ENCODE peak calls at places on chromosomes 1 and 21, in six cellular contexts. One of them, this sample, is unnamed.

GRCh38 chr1:214900590-214900989 is 181.9 kb upstream of the KCNK2 start:
- DNase-seq in HepG2: no peak
- DNase-seq in HCT116: no peak
- DNase-seq in Panc1: no peak
- DNase-seq in H1: no peak
- DNase-seq in K562: no peak
- DNase-seq in this sample: no peak

GRCh38 chr1:36306210-36306901 is at the start of gene SH3D21:
- DNase-seq in HCT116: no peak
- DNase-seq in HepG2: peak; percentile 67
- DNase-seq in K562: peak; percentile 38
- DNase-seq in H1: peak; percentile 65
- DNase-seq in Panc1: no peak
- DNase-seq in this sample: no peak

GRCh38 chr1:40575336-40575735 is 43.9 kb downstream of the ZNF684 start:
- DNase-seq in H1: no peak
- DNase-seq in HepG2: no peak
- DNase-seq in HCT116: no peak
- DNase-seq in Panc1: no peak
- DNase-seq in K562: no peak
- DNase-seq in this sample: no peak

GRCh38 chr1:185969524-185969991 is 235.4 kb downstream of the HMCN1 start:
- DNase-seq in Panc1: no peak
- DNase-seq in H1: no peak
- DNase-seq in K562: no peak
- DNase-seq in HepG2: no peak
- DNase-seq in HCT116: no peak
- DNase-seq in this sample: no peak

GRCh38 chr21:41170442-41170841 is 2.5 kb downstream of the BACE2 start:
- DNase-seq in Panc1: peak; percentile 8
- DNase-seq in H1: no peak
- DNase-seq in HepG2: peak; percentile 29
- DNase-seq in K562: peak; percentile 58
- DNase-seq in HCT116: no peak
- DNase-seq in this sample: no peak

GRCh38 chr1:18874600-18874999 is 15.1 kb upstream of the TAS1R2 start:
- DNase-seq in Panc1: no peak
- DNase-seq in HepG2: no peak
- DNase-seq in H1: no peak
- DNase-seq in K562: no peak
- DNase-seq in HCT116: no peak
- DNase-seq in this sample: no peak

GRCh38 chr21:39036581-39036980 is 146.7 kb downstream of the PSMG1 start:
- DNase-seq in K562: no peak
- DNase-seq in H1: no peak
- DNase-seq in HCT116: no peak
- DNase-seq in HepG2: no peak
- DNase-seq in Panc1: no peak
- DNase-seq in this sample: no peak

GRCh38 chr1:92623187-92623778 is 136.6 kb upstream of the GFI1 start:
- DNase-seq in HepG2: peak; percentile 10
- DNase-seq in H1: no peak
- DNase-seq in K562: no peak
- DNase-seq in Panc1: no peak
- DNase-seq in HCT116: peak; percentile 1
- DNase-seq in this sample: no peak

GRCh38 chr1:65264197-65264929 is 45.0 kb upstream of the DNAJC6 start:
- DNase-seq in Panc1: no peak
- DNase-seq in HepG2: no peak
- DNase-seq in H1: no peak
- DNase-seq in HCT116: no peak
- DNase-seq in K562: no peak
- DNase-seq in this sample: no peak

GRCh38 chr1:246577720-246578106 is 11.5 kb downstream of the CNST start:
- DNase-seq in K562: no peak
- DNase-seq in Panc1: no peak
- DNase-seq in H1: no peak
- DNase-seq in HCT116: no peak
- DNase-seq in HepG2: no peak
- DNase-seq in this sample: no peak

GRCh38 chr1:239574112-239574511 is 187.7 kb downstream of the CHRM3 start:
- DNase-seq in K562: no peak
- DNase-seq in H1: no peak
- DNase-seq in HepG2: no peak
- DNase-seq in HCT116: no peak
- DNase-seq in Panc1: no peak
- DNase-seq in this sample: no peak

GRCh38 chr1:224565186-224565585 is 50.9 kb upstream of the CNIH3 start:
- DNase-seq in HepG2: peak; percentile 25
- DNase-seq in HCT116: peak; percentile 71
- DNase-seq in Panc1: peak; percentile 83
- DNase-seq in H1: no peak
- DNase-seq in K562: no peak
- DNase-seq in this sample: no peak

GRCh38 chr1:109636201-109636952 is 16.7 kb downstream of the AMPD2 start:
- DNase-seq in Panc1: no peak
- DNase-seq in K562: peak; percentile 48
- DNase-seq in HCT116: no peak
- DNase-seq in HepG2: peak; percentile 46
- DNase-seq in H1: no peak
- DNase-seq in this sample: no peak

GRCh38 chr1:167562697-167563096 is 9.1 kb upstream of the CREG1 start:
- DNase-seq in K562: no peak
- DNase-seq in H1: no peak
- DNase-seq in HCT116: no peak
- DNase-seq in Panc1: no peak
- DNase-seq in HepG2: no peak
- DNase-seq in this sample: no peak

GRCh38 chr1:229318056-229318455 is 24.8 kb downstream of the CCSAP start:
- DNase-seq in K562: no peak
- DNase-seq in HepG2: no peak
- DNase-seq in H1: no peak
- DNase-seq in Panc1: no peak
- DNase-seq in HCT116: no peak
- DNase-seq in this sample: no peak

GRCh38 chr1:110011527-110012041 is 22.8 kb upstream of the STRIP1 start:
- DNase-seq in Panc1: no peak
- DNase-seq in H1: no peak
- DNase-seq in HepG2: peak; percentile 36
- DNase-seq in HCT116: peak; percentile 39
- DNase-seq in K562: peak; percentile 56
- DNase-seq in this sample: peak; percentile 84

GRCh38 chr1:161206411-161207140 is 4.4 kb downstream of the NDUFS2 start:
- DNase-seq in K562: no peak
- DNase-seq in H1: no peak
- DNase-seq in HepG2: no peak
- DNase-seq in Panc1: no peak
- DNase-seq in HCT116: no peak
- DNase-seq in this sample: no peak

GRCh38 chr1:161209790-161210409 is 5.2 kb upstream of the FCER1G start:
- DNase-seq in H1: peak; percentile 67
- DNase-seq in HepG2: peak; percentile 79
- DNase-seq in K562: peak; percentile 87
- DNase-seq in HCT116: peak; percentile 61
- DNase-seq in Panc1: peak; percentile 51
- DNase-seq in this sample: no peak

GRCh38 chr1:161200992-161201827 is 957 bp upstream of the NDUFS2 start:
- DNase-seq in HepG2: no peak
- DNase-seq in H1: no peak
- DNase-seq in HCT116: no peak
- DNase-seq in K562: no peak
- DNase-seq in Panc1: no peak
- DNase-seq in this sample: no peak

GRCh38 chr1:161201828-161202712 is at the start of gene NDUFS2:
- DNase-seq in K562: peak; percentile 85
- DNase-seq in HCT116: peak; percentile 99
- DNase-seq in HepG2: peak; percentile 97
- DNase-seq in Panc1: peak; percentile 89
- DNase-seq in H1: peak; percentile 95
- DNase-seq in this sample: peak; percentile 94

GRCh38 chr1:161207173-161207572 is 5.0 kb downstream of the NDUFS2 start:
- DNase-seq in K562: no peak
- DNase-seq in Panc1: no peak
- DNase-seq in HepG2: no peak
- DNase-seq in HCT116: no peak
- DNase-seq in H1: no peak
- DNase-seq in this sample: no peak
- TF ChIP-seq SIN3A in K562: no peak
- TF ChIP-seq SIN3A in Panc1: no peak
- TF ChIP-seq SIN3A in HepG2: no peak
- TF ChIP-seq SIN3A in HCT116: no peak
- TF ChIP-seq SIN3A in H1: no peak
- TF ChIP-seq SIN3A in this sample: no peak

GRCh38 chr1:227197064-227197463 is 121.2 kb downstream of the CDC42BPA start:
- DNase-seq in HCT116: no peak
- DNase-seq in Panc1: no peak
- DNase-seq in HepG2: no peak
- DNase-seq in K562: no peak
- DNase-seq in H1: no peak
- DNase-seq in this sample: no peak

GRCh38 chr1:227191607-227192006 is 126.7 kb downstream of the CDC42BPA start:
- DNase-seq in HepG2: no peak
- DNase-seq in Panc1: no peak
- DNase-seq in H1: no peak
- DNase-seq in HCT116: no peak
- DNase-seq in K562: no peak
- DNase-seq in this sample: no peak

GRCh38 chr1:227190321-227190720 is 128.0 kb downstream of the CDC42BPA start:
- DNase-seq in HCT116: no peak
- DNase-seq in Panc1: no peak
- DNase-seq in HepG2: no peak
- DNase-seq in H1: no peak
- DNase-seq in K562: no peak
- DNase-seq in this sample: no peak

GRCh38 chr1:227192163-227192562 is 126.1 kb downstream of the CDC42BPA start:
- DNase-seq in H1: peak; percentile 9
- DNase-seq in HCT116: no peak
- DNase-seq in HepG2: no peak
- DNase-seq in Panc1: peak; percentile 7
- DNase-seq in K562: no peak
- DNase-seq in this sample: peak; percentile 28
- TF ChIP-seq SIN3A in H1: no peak
- TF ChIP-seq SIN3A in HCT116: no peak
- TF ChIP-seq SIN3A in HepG2: no peak
- TF ChIP-seq SIN3A in Panc1: no peak
- TF ChIP-seq SIN3A in K562: no peak
- TF ChIP-seq SIN3A in this sample: no peak

GRCh38 chr1:210372931-210373627 is 44.4 kb downstream of the HHAT start:
- DNase-seq in Panc1: no peak
- DNase-seq in HCT116: no peak
- DNase-seq in H1: no peak
- DNase-seq in HepG2: no peak
- DNase-seq in K562: no peak
- DNase-seq in this sample: no peak
- TF ChIP-seq SIN3A in Panc1: no peak
- TF ChIP-seq SIN3A in HCT116: no peak
- TF ChIP-seq SIN3A in H1: no peak
- TF ChIP-seq SIN3A in HepG2: no peak
- TF ChIP-seq SIN3A in K562: no peak
- TF ChIP-seq SIN3A in this sample: no peak

GRCh38 chr1:11938722-11939526 is 4.4 kb downstream of the PLOD1 start:
- DNase-seq in K562: peak; percentile 82
- DNase-seq in H1: no peak
- DNase-seq in HepG2: no peak
- DNase-seq in Panc1: no peak
- DNase-seq in HCT116: no peak
- DNase-seq in this sample: no peak
- TF ChIP-seq SIN3A in K562: no peak
- TF ChIP-seq SIN3A in H1: no peak
- TF ChIP-seq SIN3A in HepG2: no peak
- TF ChIP-seq SIN3A in Panc1: no peak
- TF ChIP-seq SIN3A in HCT116: no peak
- TF ChIP-seq SIN3A in this sample: no peak

DNA sequence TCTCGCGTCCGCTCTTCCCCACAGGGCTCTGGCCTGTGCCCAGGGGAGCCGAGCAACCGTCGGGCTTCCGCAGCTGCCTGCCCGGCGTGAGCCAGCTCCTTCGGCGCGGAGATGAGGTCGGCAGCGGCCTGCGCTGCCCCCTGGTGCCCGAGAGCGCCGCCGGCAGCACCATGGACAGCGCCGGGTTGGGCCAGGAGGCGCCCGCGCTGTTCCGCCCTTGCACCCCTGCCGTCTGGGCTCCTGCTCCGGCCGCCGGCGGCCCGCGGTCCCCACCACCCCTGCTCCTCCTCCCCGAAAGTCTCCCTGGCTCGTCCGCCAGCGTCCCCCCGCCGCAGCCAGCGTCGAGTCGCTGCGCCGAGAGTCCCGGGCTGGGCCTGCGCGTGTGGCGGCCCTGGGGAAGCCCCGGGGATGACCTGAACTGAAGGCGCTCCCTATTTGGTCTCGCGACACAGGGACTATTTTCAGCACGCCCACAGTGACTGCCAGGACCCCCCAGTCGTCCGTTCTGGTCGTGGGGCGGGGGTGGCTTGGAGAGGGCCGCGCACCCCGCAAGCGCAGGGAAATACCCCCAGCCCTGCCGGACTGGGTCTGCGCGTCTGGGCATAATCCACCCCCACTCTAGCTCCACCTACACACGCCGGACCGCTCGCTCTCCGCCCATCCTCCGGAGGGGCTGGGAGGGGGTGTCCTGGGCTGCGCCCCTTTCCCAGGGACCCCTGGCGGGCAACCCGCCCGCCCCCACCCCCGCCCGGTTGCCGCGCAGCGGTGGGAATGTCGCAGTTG is 1.3 kb downstream of the HES3 start:
- DNase-seq in HCT116: peak; percentile 57
- DNase-seq in Panc1: peak; percentile 36
- DNase-seq in H1: no peak
- DNase-seq in HepG2: peak; percentile 46
- DNase-seq in K562: peak; percentile 92
- DNase-seq in this sample: no peak
- TF ChIP-seq SIN3A in HCT116: peak; percentile 95
- TF ChIP-seq SIN3A in Panc1: peak; percentile 100
- TF ChIP-seq SIN3A in H1: peak; percentile 99
- TF ChIP-seq SIN3A in HepG2: peak; percentile 63
- TF ChIP-seq SIN3A in K562: peak; percentile 98
- TF ChIP-seq SIN3A in this sample: peak; percentile 97

DNA sequence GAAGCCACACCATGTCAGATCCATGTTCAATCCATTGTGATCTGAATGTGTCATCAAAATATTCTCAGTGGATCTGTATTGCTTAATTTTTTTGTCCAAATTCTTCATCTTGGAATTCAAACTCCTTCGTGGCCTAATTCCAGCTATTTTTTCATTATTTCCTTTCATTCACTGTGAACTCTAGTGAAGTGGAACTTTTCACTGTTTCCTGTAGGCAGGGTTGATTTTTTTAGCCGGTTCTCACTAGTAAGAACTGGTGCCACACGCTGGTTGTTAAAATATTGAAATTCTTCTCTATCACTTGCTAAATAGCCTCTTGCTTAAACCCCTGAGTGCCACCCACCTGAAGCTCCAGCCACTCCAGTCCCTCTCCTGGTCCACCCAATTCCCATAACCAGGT is 7.6 kb upstream of the S100A11 start:
- DNase-seq in H1: no peak
- DNase-seq in Panc1: no peak
- DNase-seq in HepG2: no peak
- DNase-seq in HCT116: no peak
- DNase-seq in K562: no peak
- DNase-seq in this sample: no peak
- TF ChIP-seq SIN3A in H1: no peak
- TF ChIP-seq SIN3A in Panc1: no peak
- TF ChIP-seq SIN3A in HepG2: no peak
- TF ChIP-seq SIN3A in HCT116: no peak
- TF ChIP-seq SIN3A in K562: no peak
- TF ChIP-seq SIN3A in this sample: no peak